ENCODE peak calls at places on chromosomes 3 and 15, in seven cellular contexts. One of them, this sample, is unnamed. For H3K27me3, the result is how much of the 10 kb centered on the place peaks cover.

GRCh38 chr15:34795267-34796081 is at the start of gene ACTC1:
- DNase-seq in neuronal stem cell: peak
- DNase-seq in left ventricle myocardium inferior: peak
- DNase-seq in WERI-Rb-1: peak
- DNase-seq in CD4-positive, alpha-beta T cell: no peak
- DNase-seq in upper lobe of right lung: peak
- DNase-seq in naive thymus-derived CD4-positive, alpha-beta T cell: no peak
- DNase-seq in this sample: no peak

GRCh38 chr15:65211157-65211982 is at the start of gene CILP:
- DNase-seq in neuronal stem cell: no peak
- DNase-seq in left ventricle myocardium inferior: peak
- DNase-seq in WERI-Rb-1: no peak
- DNase-seq in CD4-positive, alpha-beta T cell: no peak
- DNase-seq in upper lobe of right lung: no peak
- DNase-seq in naive thymus-derived CD4-positive, alpha-beta T cell: no peak
- DNase-seq in this sample: no peak

GRCh38 chr15:73388256-73388781 is 19.6 kb upstream of the HCN4 start:
- DNase-seq in neuronal stem cell: no peak
- DNase-seq in left ventricle myocardium inferior: no peak
- DNase-seq in WERI-Rb-1: no peak
- DNase-seq in CD4-positive, alpha-beta T cell: no peak
- DNase-seq in upper lobe of right lung: peak
- DNase-seq in naive thymus-derived CD4-positive, alpha-beta T cell: no peak
- DNase-seq in this sample: no peak

GRCh38 chr15:52392008-52392687 is 96.5 kb upstream of the MYO5C start:
- DNase-seq in neuronal stem cell: no peak
- DNase-seq in left ventricle myocardium inferior: no peak
- DNase-seq in WERI-Rb-1: no peak
- DNase-seq in CD4-positive, alpha-beta T cell: no peak
- DNase-seq in upper lobe of right lung: no peak
- DNase-seq in naive thymus-derived CD4-positive, alpha-beta T cell: no peak
- DNase-seq in this sample: no peak

GRCh38 chr15:40787344-40787841 is 17.6 kb downstream of the C15orf62 start:
- DNase-seq in neuronal stem cell: no peak
- DNase-seq in left ventricle myocardium inferior: no peak
- DNase-seq in WERI-Rb-1: no peak
- DNase-seq in CD4-positive, alpha-beta T cell: no peak
- DNase-seq in upper lobe of right lung: peak
- DNase-seq in naive thymus-derived CD4-positive, alpha-beta T cell: no peak
- DNase-seq in this sample: peak

GRCh38 chr3:32844322-32844654 is 26.5 kb downstream of the TRIM71 start:
- DNase-seq in neuronal stem cell: no peak
- DNase-seq in left ventricle myocardium inferior: no peak
- DNase-seq in WERI-Rb-1: no peak
- DNase-seq in CD4-positive, alpha-beta T cell: no peak
- DNase-seq in upper lobe of right lung: no peak
- DNase-seq in naive thymus-derived CD4-positive, alpha-beta T cell: no peak
- DNase-seq in this sample: no peak

GRCh38 chr15:84606653-84607120 is 5.9 kb downstream of the ZSCAN2 start:
- DNase-seq in neuronal stem cell: no peak
- DNase-seq in left ventricle myocardium inferior: no peak
- DNase-seq in WERI-Rb-1: no peak
- DNase-seq in CD4-positive, alpha-beta T cell: no peak
- DNase-seq in upper lobe of right lung: no peak
- DNase-seq in naive thymus-derived CD4-positive, alpha-beta T cell: no peak
- DNase-seq in this sample: no peak

GRCh38 chr3:74349035-74349434 is 265.4 kb downstream of the CNTN3 start:
- DNase-seq in neuronal stem cell: no peak
- DNase-seq in left ventricle myocardium inferior: no peak
- DNase-seq in WERI-Rb-1: no peak
- DNase-seq in CD4-positive, alpha-beta T cell: no peak
- DNase-seq in upper lobe of right lung: no peak
- DNase-seq in naive thymus-derived CD4-positive, alpha-beta T cell: no peak
- DNase-seq in this sample: no peak

GRCh38 chr3:49017646-49017977 is 768 bp downstream of the DALRD3 start:
- DNase-seq in neuronal stem cell: no peak
- DNase-seq in left ventricle myocardium inferior: no peak
- DNase-seq in WERI-Rb-1: no peak
- DNase-seq in CD4-positive, alpha-beta T cell: no peak
- DNase-seq in upper lobe of right lung: no peak
- DNase-seq in naive thymus-derived CD4-positive, alpha-beta T cell: no peak
- DNase-seq in this sample: no peak

GRCh38 chr3:110384601-110385000 is 687.0 kb upstream of the NECTIN3 start:
- DNase-seq in neuronal stem cell: no peak
- DNase-seq in left ventricle myocardium inferior: no peak
- DNase-seq in WERI-Rb-1: no peak
- DNase-seq in CD4-positive, alpha-beta T cell: no peak
- DNase-seq in upper lobe of right lung: no peak
- DNase-seq in naive thymus-derived CD4-positive, alpha-beta T cell: no peak
- DNase-seq in this sample: no peak

GRCh38 chr3:106249159-106249558 is 380.3 kb upstream of the CBLB start:
- DNase-seq in neuronal stem cell: no peak
- DNase-seq in left ventricle myocardium inferior: no peak
- DNase-seq in WERI-Rb-1: no peak
- DNase-seq in CD4-positive, alpha-beta T cell: no peak
- DNase-seq in upper lobe of right lung: no peak
- DNase-seq in naive thymus-derived CD4-positive, alpha-beta T cell: no peak
- DNase-seq in this sample: no peak

GRCh38 chr3:123159926-123160635 is 41.7 kb upstream of the SEC22A start:
- DNase-seq in neuronal stem cell: no peak
- DNase-seq in left ventricle myocardium inferior: no peak
- DNase-seq in WERI-Rb-1: no peak
- DNase-seq in CD4-positive, alpha-beta T cell: no peak
- DNase-seq in upper lobe of right lung: no peak
- DNase-seq in naive thymus-derived CD4-positive, alpha-beta T cell: no peak
- DNase-seq in this sample: no peak

GRCh38 chr3:115788921-115789470 is 165.7 kb downstream of the GAP43 start:
- DNase-seq in neuronal stem cell: no peak
- DNase-seq in left ventricle myocardium inferior: no peak
- DNase-seq in WERI-Rb-1: no peak
- DNase-seq in CD4-positive, alpha-beta T cell: no peak
- DNase-seq in upper lobe of right lung: no peak
- DNase-seq in naive thymus-derived CD4-positive, alpha-beta T cell: no peak
- DNase-seq in this sample: no peak

GRCh38 chr3:117399311-117400068 is 689.9 kb downstream of the TUSC7 start:
- DNase-seq in neuronal stem cell: peak
- DNase-seq in left ventricle myocardium inferior: no peak
- DNase-seq in WERI-Rb-1: no peak
- DNase-seq in CD4-positive, alpha-beta T cell: no peak
- DNase-seq in upper lobe of right lung: no peak
- DNase-seq in naive thymus-derived CD4-positive, alpha-beta T cell: no peak
- DNase-seq in this sample: no peak

GRCh38 chr15:47725924-47726323 is 8.6 kb downstream of the SEMA6D start:
- DNase-seq in neuronal stem cell: no peak
- DNase-seq in left ventricle myocardium inferior: peak
- DNase-seq in WERI-Rb-1: no peak
- DNase-seq in CD4-positive, alpha-beta T cell: no peak
- DNase-seq in upper lobe of right lung: no peak
- DNase-seq in naive thymus-derived CD4-positive, alpha-beta T cell: no peak
- DNase-seq in this sample: no peak

GRCh38 chr15:100704281-100705055 is 102.1 kb downstream of the ASB7 start:
- DNase-seq in neuronal stem cell: no peak
- DNase-seq in left ventricle myocardium inferior: no peak
- DNase-seq in WERI-Rb-1: no peak
- DNase-seq in CD4-positive, alpha-beta T cell: no peak
- DNase-seq in upper lobe of right lung: peak
- DNase-seq in naive thymus-derived CD4-positive, alpha-beta T cell: no peak
- DNase-seq in this sample: no peak

GRCh38 chr15:63339836-63340235 is 41.8 kb downstream of the CA12 start:
- DNase-seq in neuronal stem cell: no peak
- DNase-seq in left ventricle myocardium inferior: no peak
- DNase-seq in WERI-Rb-1: no peak
- DNase-seq in CD4-positive, alpha-beta T cell: no peak
- DNase-seq in upper lobe of right lung: no peak
- DNase-seq in naive thymus-derived CD4-positive, alpha-beta T cell: no peak
- DNase-seq in this sample: no peak

GRCh38 chr3:56645407-56645806 is 37.7 kb downstream of the TASOR start:
- DNase-seq in neuronal stem cell: no peak
- DNase-seq in left ventricle myocardium inferior: no peak
- DNase-seq in WERI-Rb-1: no peak
- DNase-seq in CD4-positive, alpha-beta T cell: no peak
- DNase-seq in upper lobe of right lung: no peak
- DNase-seq in naive thymus-derived CD4-positive, alpha-beta T cell: no peak
- DNase-seq in this sample: no peak

GRCh38 chr3:61134532-61134931 is 116.7 kb downstream of the FHIT start:
- DNase-seq in neuronal stem cell: no peak
- DNase-seq in left ventricle myocardium inferior: no peak
- DNase-seq in WERI-Rb-1: no peak
- DNase-seq in CD4-positive, alpha-beta T cell: no peak
- DNase-seq in upper lobe of right lung: no peak
- DNase-seq in naive thymus-derived CD4-positive, alpha-beta T cell: no peak
- DNase-seq in this sample: no peak

GRCh38 chr15:29734917-29735572 is 87.2 kb downstream of the TJP1 start:
- DNase-seq in neuronal stem cell: no peak
- DNase-seq in left ventricle myocardium inferior: no peak
- DNase-seq in WERI-Rb-1: no peak
- DNase-seq in CD4-positive, alpha-beta T cell: no peak
- DNase-seq in upper lobe of right lung: no peak
- DNase-seq in naive thymus-derived CD4-positive, alpha-beta T cell: no peak
- DNase-seq in this sample: no peak

GRCh38 chr3:184674626-184675025 is 37.2 kb downstream of the MAGEF1 start:
- DNase-seq in neuronal stem cell: no peak
- DNase-seq in left ventricle myocardium inferior: no peak
- DNase-seq in WERI-Rb-1: no peak
- DNase-seq in CD4-positive, alpha-beta T cell: no peak
- DNase-seq in upper lobe of right lung: no peak
- DNase-seq in naive thymus-derived CD4-positive, alpha-beta T cell: no peak
- DNase-seq in this sample: no peak

GRCh38 chr15:89629829-89630228 is 25.4 kb downstream of the KIF7 start:
- DNase-seq in neuronal stem cell: no peak
- DNase-seq in left ventricle myocardium inferior: no peak
- DNase-seq in WERI-Rb-1: no peak
- DNase-seq in CD4-positive, alpha-beta T cell: no peak
- DNase-seq in upper lobe of right lung: no peak
- DNase-seq in naive thymus-derived CD4-positive, alpha-beta T cell: no peak
- DNase-seq in this sample: no peak

GRCh38 chr3:55650011-55650410 is 162.9 kb upstream of the WNT5A start:
- DNase-seq in neuronal stem cell: no peak
- DNase-seq in left ventricle myocardium inferior: no peak
- DNase-seq in WERI-Rb-1: no peak
- DNase-seq in CD4-positive, alpha-beta T cell: no peak
- DNase-seq in upper lobe of right lung: no peak
- DNase-seq in naive thymus-derived CD4-positive, alpha-beta T cell: no peak
- DNase-seq in this sample: no peak

GRCh38 chr3:100297784-100298183 is 36.8 kb upstream of the NIT2 start:
- DNase-seq in neuronal stem cell: no peak
- DNase-seq in left ventricle myocardium inferior: no peak
- DNase-seq in WERI-Rb-1: no peak
- DNase-seq in CD4-positive, alpha-beta T cell: no peak
- DNase-seq in upper lobe of right lung: no peak
- DNase-seq in naive thymus-derived CD4-positive, alpha-beta T cell: no peak
- DNase-seq in this sample: no peak

GRCh38 chr3:63863150-63864007 is at the start of the genes ATXN7 and THOC7:
- DNase-seq in neuronal stem cell: peak
- DNase-seq in left ventricle myocardium inferior: peak
- DNase-seq in WERI-Rb-1: peak
- DNase-seq in CD4-positive, alpha-beta T cell: peak
- DNase-seq in upper lobe of right lung: peak
- DNase-seq in naive thymus-derived CD4-positive, alpha-beta T cell: peak
- DNase-seq in this sample: peak

GRCh38 chr3:19931180-19931692 is 2.8 kb downstream of the EFHB start:
- DNase-seq in neuronal stem cell: no peak
- DNase-seq in left ventricle myocardium inferior: no peak
- DNase-seq in WERI-Rb-1: no peak
- DNase-seq in CD4-positive, alpha-beta T cell: no peak
- DNase-seq in upper lobe of right lung: no peak
- DNase-seq in naive thymus-derived CD4-positive, alpha-beta T cell: no peak
- DNase-seq in this sample: no peak

GRCh38 chr3:120498947-120499346 is 48.2 kb upstream of the FSTL1 start:
- DNase-seq in neuronal stem cell: peak
- DNase-seq in left ventricle myocardium inferior: no peak
- DNase-seq in WERI-Rb-1: no peak
- DNase-seq in CD4-positive, alpha-beta T cell: no peak
- DNase-seq in upper lobe of right lung: no peak
- DNase-seq in naive thymus-derived CD4-positive, alpha-beta T cell: no peak
- DNase-seq in this sample: no peak

GRCh38 chr15:24146251-24146650 is 459.1 kb upstream of the NDN start:
- DNase-seq in neuronal stem cell: no peak
- DNase-seq in left ventricle myocardium inferior: no peak
- DNase-seq in WERI-Rb-1: no peak
- DNase-seq in CD4-positive, alpha-beta T cell: no peak
- DNase-seq in upper lobe of right lung: no peak
- DNase-seq in naive thymus-derived CD4-positive, alpha-beta T cell: no peak
- DNase-seq in this sample: no peak

GRCh38 chr15:28868744-28869143 is 17.0 kb upstream of the APBA2 start:
- DNase-seq in neuronal stem cell: no peak
- DNase-seq in left ventricle myocardium inferior: no peak
- DNase-seq in WERI-Rb-1: no peak
- DNase-seq in CD4-positive, alpha-beta T cell: no peak
- DNase-seq in upper lobe of right lung: no peak
- DNase-seq in naive thymus-derived CD4-positive, alpha-beta T cell: no peak
- DNase-seq in this sample: no peak

GRCh38 chr3:13854492-13854891 is 25.4 kb downstream of the WNT7A start:
- DNase-seq in neuronal stem cell: no peak
- DNase-seq in left ventricle myocardium inferior: no peak
- DNase-seq in WERI-Rb-1: no peak
- DNase-seq in CD4-positive, alpha-beta T cell: no peak
- DNase-seq in upper lobe of right lung: no peak
- DNase-seq in naive thymus-derived CD4-positive, alpha-beta T cell: no peak
- DNase-seq in this sample: no peak
- H3K27me3 ChIP-seq in neuronal stem cell: under half
- H3K27me3 ChIP-seq in left ventricle myocardium inferior: half or more
- H3K27me3 ChIP-seq in WERI-Rb-1: half or more
- H3K27me3 ChIP-seq in CD4-positive, alpha-beta T cell: under half
- H3K27me3 ChIP-seq in upper lobe of right lung: under half
- H3K27me3 ChIP-seq in naive thymus-derived CD4-positive, alpha-beta T cell: under half
- H3K27me3 ChIP-seq in this sample: under half

GRCh38 chr3:186824430-186825139 is 17.9 kb upstream of the ADIPOQ start:
- DNase-seq in neuronal stem cell: no peak
- DNase-seq in left ventricle myocardium inferior: no peak
- DNase-seq in WERI-Rb-1: no peak
- DNase-seq in CD4-positive, alpha-beta T cell: no peak
- DNase-seq in upper lobe of right lung: no peak
- DNase-seq in naive thymus-derived CD4-positive, alpha-beta T cell: no peak
- DNase-seq in this sample: no peak
- H3K27me3 ChIP-seq in neuronal stem cell: under half
- H3K27me3 ChIP-seq in left ventricle myocardium inferior: half or more
- H3K27me3 ChIP-seq in WERI-Rb-1: under half
- H3K27me3 ChIP-seq in CD4-positive, alpha-beta T cell: under half
- H3K27me3 ChIP-seq in upper lobe of right lung: half or more
- H3K27me3 ChIP-seq in naive thymus-derived CD4-positive, alpha-beta T cell: under half
- H3K27me3 ChIP-seq in this sample: under half

GRCh38 chr3:13876451-13876850 is 3.4 kb downstream of the WNT7A start:
- DNase-seq in neuronal stem cell: no peak
- DNase-seq in left ventricle myocardium inferior: no peak
- DNase-seq in WERI-Rb-1: no peak
- DNase-seq in CD4-positive, alpha-beta T cell: no peak
- DNase-seq in upper lobe of right lung: peak
- DNase-seq in naive thymus-derived CD4-positive, alpha-beta T cell: no peak
- DNase-seq in this sample: no peak
- H3K27me3 ChIP-seq in neuronal stem cell: half or more
- H3K27me3 ChIP-seq in left ventricle myocardium inferior: half or more
- H3K27me3 ChIP-seq in WERI-Rb-1: half or more
- H3K27me3 ChIP-seq in CD4-positive, alpha-beta T cell: under half
- H3K27me3 ChIP-seq in upper lobe of right lung: half or more
- H3K27me3 ChIP-seq in naive thymus-derived CD4-positive, alpha-beta T cell: under half
- H3K27me3 ChIP-seq in this sample: under half

DNA sequence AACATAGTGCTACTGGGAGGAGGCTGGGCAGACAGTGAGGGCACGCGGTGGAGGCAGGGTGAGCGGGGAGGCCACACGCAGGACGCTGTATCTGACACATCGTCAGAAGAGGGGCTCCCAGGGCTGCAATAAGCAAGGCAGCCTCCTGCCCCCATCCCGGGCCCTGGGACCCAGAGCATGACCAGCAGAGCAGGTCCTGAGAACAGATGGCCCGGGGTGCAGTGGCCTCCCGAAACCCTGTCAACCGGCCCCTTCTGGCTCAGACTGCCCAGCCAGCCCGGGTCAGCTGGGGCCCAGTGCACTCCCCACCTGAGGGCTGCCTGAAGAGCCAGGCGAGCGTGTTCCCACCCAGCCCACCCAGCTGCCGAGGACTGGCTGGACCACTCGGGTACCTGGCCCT is 37.4 kb downstream of the DNAJB8 start:
- DNase-seq in neuronal stem cell: no peak
- DNase-seq in left ventricle myocardium inferior: no peak
- DNase-seq in WERI-Rb-1: peak
- DNase-seq in CD4-positive, alpha-beta T cell: no peak
- DNase-seq in upper lobe of right lung: no peak
- DNase-seq in naive thymus-derived CD4-positive, alpha-beta T cell: no peak
- DNase-seq in this sample: no peak
- H3K27me3 ChIP-seq in neuronal stem cell: half or more
- H3K27me3 ChIP-seq in left ventricle myocardium inferior: half or more
- H3K27me3 ChIP-seq in WERI-Rb-1: under half
- H3K27me3 ChIP-seq in CD4-positive, alpha-beta T cell: under half
- H3K27me3 ChIP-seq in upper lobe of right lung: under half
- H3K27me3 ChIP-seq in naive thymus-derived CD4-positive, alpha-beta T cell: under half
- H3K27me3 ChIP-seq in this sample: under half